ENCODE peak calls at places on chromosomes 3 and 15, in four cellular contexts. G, N, H and U are unnamed samples.

GRCh38 chr15:91961357-91961756 is 107.8 kb downstream of the SLCO3A1 start:
- DNase-seq in H (no peak), G (no peak), N (no peak), U (no peak)

GRCh38 chr3:197404030-197404429 is 105.6 kb upstream of the DLG1 start:
- DNase-seq in G (no peak), N (peak; percentile 3), H (no peak), U (no peak)

GRCh38 chr3:68239542-68239941 is 585.1 kb upstream of the SUCLG2 start:
- DNase-seq in G (no peak), N (no peak), H (no peak), U (no peak)

GRCh38 chr3:124859025-124859424 is 28.1 kb downstream of the ITGB5 start:
- DNase-seq in N (no peak), H (no peak), G (no peak), U (no peak)

GRCh38 chr15:76057332-76058000 is 2.3 kb upstream of the TMEM266 start:
- DNase-seq in H (peak; percentile 15), G (no peak), N (peak; percentile 62), U (peak; percentile 31)

GRCh38 chr3:48564022-48564421 is 441 bp upstream of the UCN2 start:
- DNase-seq in N (no peak), G (no peak), H (peak; percentile 58), U (no peak)

GRCh38 chr3:109355625-109356441 is 18.5 kb upstream of the DPPA4 start:
- DNase-seq in G (no peak), H (no peak), N (no peak), U (no peak)

GRCh38 chr15:37995461-37996347 is 61.3 kb downstream of the TMCO5A start:
- DNase-seq in N (peak; percentile 11), G (peak; percentile 26), H (peak; percentile 18), U (peak; percentile 15)

GRCh38 chr3:190131329-190131728 is 10.6 kb upstream of the P3H2 start:
- DNase-seq in G (no peak), N (no peak), H (no peak), U (no peak)

GRCh38 chr3:127671523-127672428 is 976 bp upstream of the ABTB1 start:
- DNase-seq in H (no peak), G (no peak), N (peak; percentile 17), U (no peak)

GRCh38 chr3:156997351-156997750 is 162.6 kb downstream of the CCNL1 start:
- DNase-seq in H (no peak), G (no peak), N (no peak), U (no peak)

GRCh38 chr3:16307832-16308531 is 43.0 kb downstream of the OXNAD1 start:
- DNase-seq in N (no peak), G (no peak), H (no peak), U (no peak)

GRCh38 chr3:125129512-125129962 is 73.7 kb upstream of the HEG1 start:
- DNase-seq in G (no peak), N (peak; percentile 19), H (peak; percentile 59), U (no peak)

GRCh38 chr15:40470423-40471104 is at the start of gene CHST14:
- DNase-seq in G (no peak), N (peak; percentile 89), H (peak; percentile 56), U (peak; percentile 53)

GRCh38 chr15:32029409-32029861 is 880 bp upstream of the CHRNA7 start:
- DNase-seq in N (no peak), G (no peak), H (no peak), U (peak; percentile 48)

GRCh38 chr3:133663569-133664313 is 2.0 kb upstream of the TOPBP1 start:
- DNase-seq in G (no peak), N (peak; percentile 63), H (peak; percentile 82), U (peak; percentile 63)

GRCh38 chr3:124650798-124651197 is 79.5 kb upstream of the UMPS start:
- DNase-seq in G (peak; percentile 65), N (no peak), H (no peak), U (no peak)

GRCh38 chr3:8500966-8501365 is 657 bp upstream of the LMCD1 start:
- DNase-seq in G (no peak), H (no peak), N (no peak), U (no peak)

GRCh38 chr3:41650406-41650805 is 311.5 kb downstream of the ULK4 start:
- DNase-seq in G (no peak), N (no peak), H (no peak), U (no peak)

GRCh38 chr3:141426404-141427034 is 58.2 kb downstream of the ZBTB38 start:
- DNase-seq in G (no peak), N (peak; percentile 34), H (no peak), U (no peak)

GRCh38 chr15:66899555-66900350 is 165.6 kb upstream of the SMAD3 start:
- DNase-seq in G (no peak), N (no peak), H (no peak), U (no peak)

GRCh38 chr3:31278532-31278931 is 254.2 kb upstream of the STT3B start:
- DNase-seq in G (no peak), H (no peak), N (no peak), U (no peak)

GRCh38 chr3:102536479-102536878 is 101.7 kb downstream of the ZPLD1 start:
- DNase-seq in H (peak; percentile 16), G (no peak), N (no peak), U (peak; percentile 45)

GRCh38 chr3:179973931-179974361 is 62.8 kb downstream of the PEX5L start:
- DNase-seq in H (no peak), N (no peak), G (no peak), U (no peak)

GRCh38 chr3:148800414-148800813 is 27.2 kb upstream of the CPB1 start:
- DNase-seq in H (no peak), N (no peak), G (no peak), U (no peak)

GRCh38 chr3:122982202-122983185 is 45.1 kb downstream of the SEMA5B start:
- DNase-seq in G (no peak), H (peak; percentile 5), N (peak; percentile 20), U (no peak)

GRCh38 chr15:45355860-45356259 is 22.5 kb downstream of the GATM start:
- DNase-seq in H (no peak), N (no peak), G (no peak), U (no peak)

GRCh38 chr15:40918146-40918798 is 10.9 kb upstream of the DLL4 start:
- DNase-seq in G (no peak), H (no peak), N (no peak), U (no peak)

GRCh38 chr3:48347500-48347899 is 14.0 kb upstream of the SPINK8 start:
- DNase-seq in H (no peak), G (no peak), N (no peak), U (no peak)

GRCh38 chr15:28274635-28275034 is 47.3 kb downstream of the HERC2 start:
- DNase-seq in H (no peak), N (no peak), G (no peak), U (no peak)

GRCh38 chr15:76898102-76898501 is 7.0 kb downstream of the SCAPER start:
- DNase-seq in N (no peak), H (no peak), G (no peak), U (no peak)

GRCh38 chr15:66859688-66860253 is 157.7 kb downstream of the SMAD6 start:
- DNase-seq in N (no peak), G (no peak), H (no peak), U (no peak)

DNA sequence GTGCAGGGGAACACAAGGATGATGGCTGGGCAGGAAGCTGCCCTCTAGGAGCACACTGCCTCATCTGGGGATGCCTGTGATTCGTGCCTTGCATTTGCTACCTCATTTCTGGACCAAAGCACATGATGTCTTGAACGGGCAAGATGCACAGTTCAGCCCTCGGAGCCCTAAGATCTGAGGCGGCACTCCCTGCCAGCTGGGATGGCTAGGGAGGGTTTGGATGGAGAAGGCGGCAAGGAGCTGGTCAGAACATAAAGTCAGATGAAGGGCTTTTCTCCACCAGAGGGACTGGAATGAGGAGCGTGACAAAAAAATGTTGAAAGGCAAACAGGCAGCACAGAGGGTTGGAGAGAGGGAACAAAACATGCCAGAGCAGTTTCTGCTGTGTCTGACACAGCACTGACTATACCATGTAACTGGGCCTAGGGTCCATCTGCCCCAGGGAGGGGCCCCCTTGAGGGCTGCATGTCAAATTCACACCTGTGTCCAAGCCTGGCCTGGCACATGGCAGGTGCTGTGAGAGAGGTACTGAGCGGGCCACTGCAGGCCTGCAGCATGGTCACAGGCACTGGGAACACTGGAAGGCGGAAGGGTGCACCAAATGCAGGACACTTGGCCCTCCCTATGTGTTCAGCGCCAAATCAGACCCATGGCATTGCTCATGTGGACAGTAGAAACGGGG is 21.7 kb downstream of the TMEM43 start:
- DNase-seq in H (no peak), G (no peak), N (no peak), U (no peak)
- TF ChIP-seq FOXK2 in H (no peak), G (no peak), N (no peak), U (no peak)

DNA sequence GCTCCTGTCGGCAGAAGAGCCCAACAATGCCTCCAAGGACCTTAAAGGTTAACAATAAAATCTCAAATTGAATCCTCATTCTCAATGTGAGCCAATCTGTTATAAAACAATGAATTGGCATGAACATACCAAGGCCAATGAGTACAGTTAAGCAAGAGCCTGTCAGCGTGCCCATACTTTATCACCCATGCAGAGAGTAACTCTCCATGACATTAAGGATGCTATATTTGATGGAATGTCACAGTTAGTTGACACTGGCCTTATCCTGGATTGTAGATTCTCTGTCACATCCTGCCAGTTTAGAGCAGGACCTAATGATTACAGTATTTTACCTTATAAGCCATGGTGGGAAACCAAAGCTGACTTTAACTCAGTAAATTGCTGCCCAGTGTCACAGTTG is 335.4 kb upstream of the MDFIC2 start:
- DNase-seq in H (no peak), G (no peak), N (no peak), U (no peak)
- TF ChIP-seq FOXK2 in H (no peak), G (no peak), N (no peak), U (no peak)

GRCh38 chr3:168272343-168272984 is 176.7 kb upstream of the GOLIM4 start:
- DNase-seq in N (no peak), H (no peak), G (no peak), U (no peak)
- TF ChIP-seq FOXK2 in N (no peak), H (no peak), G (no peak), U (no peak)

GRCh38 chr3:36477655-36478054 is 97.4 kb downstream of the STAC start:
- DNase-seq in G (no peak), N (no peak), H (no peak), U (no peak)
- TF ChIP-seq FOXK2 in G (no peak), N (no peak), H (no peak), U (no peak)

DNA sequence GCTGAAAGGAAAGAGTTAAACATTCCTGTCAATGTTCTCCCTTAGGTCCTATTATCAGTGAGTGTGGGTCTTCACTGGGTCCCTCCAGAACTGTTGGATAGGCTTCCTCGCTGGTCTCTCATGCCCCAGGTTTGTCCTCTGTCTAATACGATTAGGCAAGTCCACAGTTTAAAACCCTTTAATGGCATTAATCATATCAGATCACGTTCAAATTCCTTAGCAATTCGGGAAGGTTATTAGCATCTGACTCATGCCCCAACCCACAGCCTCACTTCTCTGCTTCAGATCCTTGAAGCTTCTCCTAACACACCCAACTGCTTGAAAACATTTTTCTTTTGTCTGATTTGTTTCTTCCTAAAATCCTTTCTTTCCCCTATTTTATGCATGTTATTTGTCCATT is 224.3 kb upstream of the ATP10A start:
- DNase-seq in H (no peak), G (no peak), N (no peak), U (no peak)
- TF ChIP-seq FOXK2 in H (no peak), G (no peak), N (no peak), U (no peak)

DNA sequence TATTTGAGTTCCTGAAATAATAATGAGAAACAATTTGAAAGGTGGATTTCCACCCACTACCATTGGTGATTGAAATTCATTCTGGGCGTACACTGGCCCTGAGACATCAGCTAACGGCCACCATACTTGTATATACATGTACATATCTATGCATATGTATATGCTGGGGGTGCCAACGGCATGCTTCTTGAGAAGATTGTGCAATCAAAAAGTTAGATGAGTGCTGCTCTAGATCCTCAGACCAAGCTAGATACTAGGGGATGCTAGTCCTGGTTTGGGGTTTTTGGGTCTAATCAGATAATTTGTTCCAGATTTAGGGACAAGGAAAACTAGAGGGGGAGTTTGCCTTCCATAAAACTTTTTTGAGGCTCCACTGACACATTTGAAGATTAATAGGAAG is 2.9 kb downstream of the TMEM40 start:
- DNase-seq in G (no peak), H (no peak), N (no peak), U (no peak)
- TF ChIP-seq FOXK2 in G (no peak), H (no peak), N (no peak), U (no peak)

GRCh38 chr3:82005266-82005665 is 243.8 kb upstream of the GBE1 start:
- DNase-seq in N (no peak), G (no peak), H (no peak), U (no peak)
- TF ChIP-seq FOXK2 in N (no peak), G (no peak), H (no peak), U (no peak)